ENCODE peak calls at places on chromosomes 7 and 10, in six cellular contexts. V is AG04450; Q is GM10248; K is esophagus squamous epithelium; E is astrocyte; G is CD4-positive, alpha-beta T cell. L is an unnamed sample.
A peak's percentile ranks its signal among the peaks of the same experiment; 100 is the strongest.

GRCh38 chr7:96040250-96040772 is 268.0 kb downstream of the DYNC1I1 start:
- DNase-seq in V (no peak), Q (no peak), K (no peak), E (no peak), G (no peak), L (no peak)

GRCh38 chr7:30446266-30446665 is 32.3 kb downstream of the NOD1 start:
- DNase-seq in V (no peak), Q (no peak), K (no peak), E (no peak), G (no peak), L (no peak)

GRCh38 chr7:13920053-13920697 is 69.3 kb downstream of the ETV1 start:
- DNase-seq in V (peak; percentile 100), Q (no peak), K (no peak), E (peak; percentile 100), G (no peak), L (no peak)

GRCh38 chr7:157517782-157518513 is 181.1 kb downstream of the DNAJB6 start:
- DNase-seq in V (no peak), Q (no peak), K (no peak), E (no peak), G (no peak), L (no peak)

GRCh38 chr7:64313740-64314491 is at the start of gene ZNF736:
- DNase-seq in V (peak; percentile 78), Q (peak; percentile 90), K (peak; percentile 48), E (peak; percentile 90), G (peak; percentile 79), L (peak; percentile 65)

GRCh38 chr10:53624722-53625121 is 852.1 kb upstream of the MBL2 start:
- DNase-seq in V (no peak), Q (no peak), K (no peak), E (no peak), G (no peak), L (no peak)

GRCh38 chr7:76023002-76023401 is 24.8 kb downstream of the STYXL1 start:
- DNase-seq in V (no peak), Q (no peak), K (no peak), E (no peak), G (no peak), L (no peak)

GRCh38 chr10:33183658-33184057 is 150.8 kb downstream of the NRP1 start:
- DNase-seq in V (no peak), Q (no peak), K (no peak), E (no peak), G (no peak), L (no peak)

GRCh38 chr10:5369362-5370158 is 4.8 kb downstream of the UCN3 start:
- DNase-seq in V (no peak), Q (no peak), K (no peak), E (no peak), G (no peak), L (no peak)

GRCh38 chr10:116878123-116878522 is 28.8 kb downstream of the ENO4 start:
- DNase-seq in V (no peak), Q (no peak), K (no peak), E (no peak), G (no peak), L (no peak)

DNA sequence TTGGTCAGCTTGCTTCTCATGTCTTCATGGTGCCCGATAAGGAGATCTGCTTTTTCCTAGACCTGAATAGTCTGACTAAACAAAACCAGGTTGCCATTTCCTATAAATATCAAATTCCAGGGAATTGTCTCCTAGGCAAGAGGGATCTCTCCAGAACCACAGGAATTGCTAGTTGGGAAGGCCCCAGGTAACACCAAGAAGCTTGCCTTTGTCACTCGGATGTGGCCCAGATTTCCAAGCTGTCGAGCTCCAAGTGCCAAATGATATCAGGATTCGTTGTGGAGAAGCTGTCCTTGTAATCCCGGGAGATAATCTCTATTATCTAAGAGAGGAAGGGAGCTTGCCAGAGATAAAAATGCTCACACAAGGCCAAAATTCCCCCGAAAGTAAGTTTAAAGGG is 1288.5 kb upstream of the AUTS2 start:
- DNase-seq in V (no peak), Q (no peak), K (no peak), E (peak; percentile 32), G (no peak), L (no peak)
- TF ChIP-seq CTCF in V (no peak), Q (no peak), K (no peak), E (no peak), G (no peak), L (no peak)

GRCh38 chr10:79178070-79178576 is 109.4 kb downstream of the ZMIZ1 start:
- DNase-seq in V (no peak), Q (no peak), K (no peak), E (no peak), G (no peak), L (no peak)

GRCh38 chr10:79178614-79179403 is 110.0 kb downstream of the ZMIZ1 start:
- DNase-seq in V (peak; percentile 79), Q (no peak), K (no peak), E (peak; percentile 91), G (no peak), L (no peak)

GRCh38 chr10:79176052-79176501 is 107.3 kb downstream of the ZMIZ1 start:
- DNase-seq in V (peak; percentile 60), Q (no peak), K (no peak), E (peak; percentile 88), G (no peak), L (no peak)

GRCh38 chr10:79179404-79180309 is 110.9 kb downstream of the ZMIZ1 start:
- DNase-seq in V (no peak), Q (no peak), K (no peak), E (peak; percentile 35), G (no peak), L (no peak)

GRCh38 chr10:79176949-79177602 is 108.3 kb downstream of the ZMIZ1 start:
- DNase-seq in V (no peak), Q (no peak), K (no peak), E (peak; percentile 43), G (no peak), L (no peak)
- TF ChIP-seq CTCF in V (no peak), Q (no peak), K (no peak), E (no peak), G (no peak), L (no peak)

GRCh38 chr10:119030421-119031250 is 1.1 kb downstream of the NANOS1 start:
- DNase-seq in V (no peak), Q (peak; percentile 77), K (no peak), E (peak; percentile 42), G (peak; percentile 44), L (no peak)
- TF ChIP-seq CTCF in V (no peak), Q (peak; percentile 22), K (no peak), E (no peak), G (no peak), L (no peak)

DNA sequence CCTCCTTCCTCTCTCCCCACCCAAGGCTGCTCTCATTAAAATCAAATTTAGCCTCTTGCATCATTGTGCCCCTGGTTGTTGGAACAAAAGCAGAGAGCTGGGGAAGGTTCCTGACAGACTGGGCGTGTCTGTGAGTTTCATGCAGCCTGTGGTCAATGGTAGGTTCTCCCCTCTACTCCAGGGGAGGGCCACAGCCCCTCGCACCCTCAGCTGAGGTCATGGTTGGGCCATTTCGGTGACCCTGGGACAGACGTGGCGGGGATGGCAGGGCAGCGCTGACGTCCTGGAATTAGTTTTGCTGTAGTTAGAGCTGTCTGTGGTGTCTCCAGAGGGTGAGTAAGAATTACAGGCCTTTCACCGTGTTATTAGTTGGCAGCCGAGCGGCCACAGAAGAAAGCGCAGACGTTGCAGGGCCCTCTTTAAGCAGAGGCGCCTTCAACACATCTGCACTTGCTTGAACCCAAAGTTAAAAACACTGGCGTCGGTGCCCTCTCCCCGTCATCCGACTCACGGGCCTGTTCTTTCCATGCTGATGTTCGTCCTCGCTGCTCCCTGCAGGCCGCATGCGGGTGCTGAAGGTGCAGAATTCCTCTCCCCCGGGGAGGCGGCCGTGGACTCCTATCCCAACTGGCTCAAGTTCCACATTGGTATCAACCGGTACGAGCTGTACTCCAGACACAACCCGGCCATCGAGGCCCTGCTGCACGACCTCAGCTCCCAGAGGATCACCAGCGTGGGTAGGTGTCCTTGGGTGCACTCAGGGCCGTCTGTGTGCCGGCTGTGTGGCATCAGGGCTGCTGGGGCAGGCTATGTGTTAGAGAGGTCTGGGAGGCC is 2.8 kb downstream of the FAM20C start:
- DNase-seq in V (no peak), Q (no peak), K (no peak), E (peak; percentile 55), G (no peak), L (no peak)
- TF ChIP-seq CTCF in V (no peak), Q (no peak), K (no peak), E (no peak), G (no peak), L (no peak)

DNA sequence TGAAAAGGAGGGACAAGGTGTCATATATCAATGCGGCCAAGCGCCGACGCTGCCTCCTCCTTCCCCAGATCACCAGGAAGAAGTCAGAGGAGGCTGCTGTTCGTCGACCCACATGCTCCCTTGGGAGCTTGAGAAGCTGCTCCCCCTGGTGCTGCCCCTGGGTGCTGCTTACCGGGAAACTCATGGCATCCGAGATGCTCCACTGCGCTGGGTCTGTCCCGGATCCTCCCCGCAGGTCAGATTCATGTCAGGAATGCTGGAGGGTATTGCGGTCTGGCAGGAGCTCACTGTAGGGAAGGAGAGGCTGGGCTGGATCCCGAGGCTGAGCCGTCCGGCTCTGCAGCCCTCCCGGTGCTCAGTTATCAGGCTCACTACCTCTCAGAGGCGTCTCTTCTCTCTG is 123.7 kb upstream of the FAM20C start:
- DNase-seq in V (no peak), Q (no peak), K (no peak), E (peak; percentile 34), G (no peak), L (no peak)
- TF ChIP-seq CTCF in V (peak; percentile 39), Q (no peak), K (no peak), E (peak; percentile 8), G (no peak), L (no peak)

GRCh38 chr7:100894860-100895700 is 608 bp downstream of the ACHE start:
- DNase-seq in V (no peak), Q (peak; percentile 73), K (no peak), E (no peak), G (peak; percentile 50), L (peak; percentile 60)
- TF ChIP-seq CTCF in V (peak; percentile 79), Q (peak; percentile 95), K (peak; percentile 73), E (peak; percentile 37), G (peak; percentile 84), L (no peak)

GRCh38 chr10:70331486-70332268 is 47.9 kb upstream of the NPFFR1 start:
- DNase-seq in V (peak; percentile 80), Q (peak; percentile 69), K (no peak), E (peak; percentile 91), G (no peak), L (no peak)
- TF ChIP-seq CTCF in V (peak; percentile 35), Q (peak; percentile 35), K (no peak), E (peak; percentile 5), G (no peak), L (no peak)

L was measured in omental fat pad.